ENCODE peak calls at places on chromosome 10, in ten cellular contexts. O is right lobe of liver; F is iris pigment epithelial cell; Y is non-pigmented ciliary epithelial cell; M is sigmoid colon; X is myocyte; H is CMK; K is central memory CD4-positive, alpha-beta T cell; N is psoas muscle; R is stimulated activated CD8-positive, alpha-beta memory T cell treated with anti-CD3 and anti-CD28 coated beads, Interleukin-7, amount 100 ng/mL, for 4 hours. A is an unnamed sample.

GRCh38 chr10:3745582-3745981 is 39.4 kb downstream of the KLF6 start:
- DNase-seq in O (no peak), X (no peak), Y (no peak), R (no peak), K (no peak), H (no peak), N (no peak), F (no peak), M (no peak), A (no peak)

GRCh38 chr10:35447693-35448407 is 111.5 kb downstream of the CCNY start:
- DNase-seq in M (no peak), R (no peak), N (no peak), X (peak; percentile 86), O (peak; percentile 62), K (peak; percentile 73), Y (peak; percentile 53), H (peak; percentile 34), F (peak; percentile 84), A (peak; percentile 85)

GRCh38 chr10:96230527-96230926 is 40.8 kb downstream of the BLNK start:
- DNase-seq in H (no peak), F (no peak), Y (no peak), M (no peak), K (no peak), X (no peak), O (no peak), R (no peak), N (no peak), A (no peak)

GRCh38 chr10:14062528-14063260 is 268.0 kb downstream of the FRMD4A start:
- DNase-seq in R (no peak), N (no peak), F (peak; percentile 57), Y (no peak), H (no peak), K (no peak), M (no peak), O (no peak), X (no peak), A (peak; percentile 83)

GRCh38 chr10:42975558-42976352 is 101.1 kb upstream of the RET start:
- DNase-seq in N (peak; percentile 49), K (no peak), H (no peak), Y (no peak), M (peak; percentile 54), R (no peak), X (no peak), O (peak; percentile 37), F (no peak), A (no peak)

GRCh38 chr10:3779146-3779707 is 5.8 kb downstream of the KLF6 start:
- DNase-seq in R (no peak), H (no peak), F (peak; percentile 38), O (no peak), N (no peak), K (no peak), X (peak; percentile 29), M (no peak), Y (no peak), A (peak; percentile 44)

GRCh38 chr10:29470843-29471482 is 163.8 kb downstream of the SVIL start:
- DNase-seq in K (no peak), F (peak; percentile 38), H (no peak), M (no peak), N (no peak), O (no peak), R (no peak), Y (no peak), X (no peak), A (no peak)

GRCh38 chr10:133357293-133358151 is at the start of gene FUOM:
- DNase-seq in K (peak; percentile 69), X (peak; percentile 33), Y (no peak), O (peak; percentile 83), N (peak; percentile 82), M (no peak), H (peak; percentile 83), R (peak; percentile 50), F (peak; percentile 41), A (peak; percentile 15)

GRCh38 chr10:19302117-19302516 is 253.5 kb downstream of the MALRD1 start:
- DNase-seq in M (no peak), H (no peak), X (no peak), Y (peak; percentile 64), R (no peak), F (peak; percentile 60), N (no peak), O (no peak), K (no peak), A (no peak)

GRCh38 chr10:31157125-31157983 is 125.7 kb upstream of the ZNF438 start:
- DNase-seq in X (peak; percentile 31), K (no peak), R (no peak), O (no peak), N (peak; percentile 76), M (peak; percentile 81), Y (peak; percentile 34), F (peak; percentile 83), H (no peak), A (peak; percentile 88)

GRCh38 chr10:119401671-119402395 is 140.7 kb downstream of the RGS10 start:
- DNase-seq in X (peak; percentile 76), O (no peak), R (no peak), F (peak; percentile 97), N (peak; percentile 88), H (no peak), Y (peak; percentile 87), M (peak; percentile 92), K (no peak), A (peak; percentile 99)

GRCh38 chr10:59839576-59839975 is 66.8 kb downstream of the CCDC6 start:
- DNase-seq in O (no peak), Y (peak; percentile 38), M (no peak), N (no peak), R (no peak), H (no peak), X (peak; percentile 66), K (no peak), F (peak; percentile 74), A (peak; percentile 68)

GRCh38 chr10:58508316-58508715 is 4.4 kb upstream of the BICC1 start:
- DNase-seq in X (no peak), H (no peak), K (no peak), N (no peak), Y (no peak), O (no peak), M (no peak), R (no peak), F (peak; percentile 73), A (peak; percentile 94)

GRCh38 chr10:71964669-71965515 is 697 bp downstream of the CHST3 start:
- DNase-seq in Y (no peak), K (no peak), F (peak; percentile 88), O (no peak), R (peak; percentile 15), X (peak; percentile 66), N (peak; percentile 89), M (peak; percentile 92), H (no peak), A (peak; percentile 82)

GRCh38 chr10:2888403-2889004 is 178.8 kb upstream of the PFKP start:
- DNase-seq in F (no peak), R (no peak), O (no peak), K (no peak), H (no peak), N (no peak), Y (no peak), X (no peak), M (no peak), A (no peak)

GRCh38 chr10:61937631-61938284 is 36.3 kb downstream of the ARID5B start:
- DNase-seq in Y (no peak), N (no peak), M (no peak), F (peak; percentile 72), R (no peak), H (no peak), X (no peak), K (no peak), O (no peak), A (peak; percentile 58)

GRCh38 chr10:102420810-102421644 is at the start of gene FBXL15:
- DNase-seq in Y (peak; percentile 78), H (peak; percentile 95), O (peak; percentile 97), X (peak; percentile 99), N (peak; percentile 98), M (peak; percentile 99), K (peak; percentile 91), R (peak; percentile 92), F (peak; percentile 94), A (peak; percentile 96)

GRCh38 chr10:131946880-131947279 is 34.8 kb downstream of the BNIP3 start:
- DNase-seq in O (peak; percentile 23), N (no peak), F (peak; percentile 39), K (no peak), Y (no peak), X (no peak), R (no peak), M (peak; percentile 46), H (no peak), A (no peak)

GRCh38 chr10:6256439-6256838 is 53.7 kb downstream of the PFKFB3 start:
- DNase-seq in O (no peak), K (no peak), Y (no peak), M (no peak), H (no peak), N (no peak), R (no peak), F (no peak), X (no peak), A (no peak)